ENCODE peak calls at places on chromosomes 3 and 15, in seven cellular contexts. One of them, this sample, is unnamed.

GRCh38 chr3:42936157-42936981 is 30.4 kb downstream of the ZNF662 start:
- DNase-seq in astrocyte: peak
- DNase-seq in AG04449: no peak
- DNase-seq in A549: no peak
- DNase-seq in osteocyte: no peak
- DNase-seq in adrenal gland: peak
- DNase-seq in lung: no peak
- DNase-seq in this sample: no peak

GRCh38 chr3:179146911-179147570 is 1.1 kb upstream of the PIK3CA start:
- DNase-seq in AG04449: no peak
- DNase-seq in lung: no peak
- DNase-seq in astrocyte: peak
- DNase-seq in A549: peak
- DNase-seq in osteocyte: no peak
- DNase-seq in adrenal gland: peak
- DNase-seq in this sample: peak

GRCh38 chr3:194750409-194750808 is 64.7 kb downstream of the FAM43A start:
- DNase-seq in astrocyte: no peak
- DNase-seq in lung: no peak
- DNase-seq in A549: no peak
- DNase-seq in adrenal gland: no peak
- DNase-seq in osteocyte: no peak
- DNase-seq in AG04449: no peak
- DNase-seq in this sample: no peak

GRCh38 chr3:113897373-113897777 is 50.4 kb upstream of the ZDHHC23 start:
- DNase-seq in adrenal gland: no peak
- DNase-seq in osteocyte: no peak
- DNase-seq in astrocyte: no peak
- DNase-seq in A549: no peak
- DNase-seq in AG04449: no peak
- DNase-seq in lung: no peak
- DNase-seq in this sample: no peak

GRCh38 chr3:29065211-29065785 is 215.6 kb upstream of the RBMS3 start:
- DNase-seq in astrocyte: peak
- DNase-seq in osteocyte: peak
- DNase-seq in AG04449: peak
- DNase-seq in A549: peak
- DNase-seq in lung: peak
- DNase-seq in adrenal gland: peak
- DNase-seq in this sample: peak

GRCh38 chr3:174431717-174432116 is 427.4 kb upstream of the NAALADL2 start:
- DNase-seq in lung: no peak
- DNase-seq in adrenal gland: no peak
- DNase-seq in osteocyte: no peak
- DNase-seq in AG04449: no peak
- DNase-seq in astrocyte: peak
- DNase-seq in A549: no peak
- DNase-seq in this sample: no peak

GRCh38 chr3:142276780-142277179 is 51.4 kb upstream of the GK5 start:
- DNase-seq in adrenal gland: peak
- DNase-seq in astrocyte: peak
- DNase-seq in AG04449: peak
- DNase-seq in osteocyte: no peak
- DNase-seq in A549: no peak
- DNase-seq in lung: no peak
- DNase-seq in this sample: no peak

GRCh38 chr3:119403201-119403600 is 60.2 kb downstream of the TMEM39A start:
- DNase-seq in AG04449: no peak
- DNase-seq in astrocyte: no peak
- DNase-seq in osteocyte: no peak
- DNase-seq in adrenal gland: no peak
- DNase-seq in lung: no peak
- DNase-seq in A549: no peak
- DNase-seq in this sample: no peak

GRCh38 chr3:186807231-186807630 is 949 bp upstream of the RFC4 start:
- DNase-seq in adrenal gland: no peak
- DNase-seq in AG04449: no peak
- DNase-seq in osteocyte: peak
- DNase-seq in astrocyte: no peak
- DNase-seq in lung: no peak
- DNase-seq in A549: no peak
- DNase-seq in this sample: no peak

GRCh38 chr15:64050281-64051092 is 4.2 kb upstream of the DAPK2 start:
- DNase-seq in AG04449: no peak
- DNase-seq in adrenal gland: no peak
- DNase-seq in osteocyte: no peak
- DNase-seq in A549: peak
- DNase-seq in lung: peak
- DNase-seq in astrocyte: no peak
- DNase-seq in this sample: no peak

GRCh38 chr3:52246728-52247454 is 1.3 kb downstream of the PPM1M start:
- DNase-seq in adrenal gland: no peak
- DNase-seq in AG04449: no peak
- DNase-seq in osteocyte: no peak
- DNase-seq in A549: no peak
- DNase-seq in astrocyte: no peak
- DNase-seq in lung: no peak
- DNase-seq in this sample: no peak

GRCh38 chr3:75294124-75294523 is 370.0 kb upstream of the FRG2C start:
- DNase-seq in astrocyte: peak
- DNase-seq in AG04449: no peak
- DNase-seq in adrenal gland: peak
- DNase-seq in A549: peak
- DNase-seq in lung: peak
- DNase-seq in osteocyte: no peak
- DNase-seq in this sample: no peak

GRCh38 chr3:62367735-62368704 is 5.3 kb downstream of the FEZF2 start:
- DNase-seq in lung: no peak
- DNase-seq in AG04449: no peak
- DNase-seq in adrenal gland: no peak
- DNase-seq in osteocyte: no peak
- DNase-seq in astrocyte: no peak
- DNase-seq in A549: no peak
- DNase-seq in this sample: no peak

GRCh38 chr3:399647-400046 is 203.1 kb downstream of the CHL1 start:
- DNase-seq in adrenal gland: no peak
- DNase-seq in AG04449: no peak
- DNase-seq in osteocyte: no peak
- DNase-seq in lung: no peak
- DNase-seq in A549: no peak
- DNase-seq in astrocyte: no peak
- DNase-seq in this sample: no peak

DNA sequence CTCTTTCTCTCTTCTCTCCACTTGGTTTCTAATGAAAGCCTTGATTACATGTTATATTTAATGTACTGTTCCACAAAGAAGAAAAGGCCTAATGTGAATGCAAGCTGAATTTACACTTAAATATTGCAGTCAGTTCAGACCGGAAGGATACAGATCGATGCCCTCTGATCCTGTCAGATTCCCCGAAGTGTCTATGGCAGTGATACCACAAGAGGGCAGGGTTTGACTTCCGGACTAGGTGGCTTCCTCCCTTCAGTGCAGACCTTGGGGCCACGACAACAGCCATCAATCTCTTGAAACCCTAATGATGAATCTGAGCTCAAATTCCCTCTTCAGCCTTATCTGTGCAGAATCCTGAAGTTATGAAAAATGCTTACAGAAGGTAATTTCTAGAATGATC is 29.5 kb downstream of the AGTR1 start:
- DNase-seq in astrocyte: no peak
- DNase-seq in adrenal gland: peak
- DNase-seq in osteocyte: no peak
- DNase-seq in AG04449: no peak
- DNase-seq in A549: peak
- DNase-seq in lung: no peak
- DNase-seq in this sample: no peak
- TF ChIP-seq CTCF in astrocyte: peak
- TF ChIP-seq CTCF in adrenal gland: peak
- TF ChIP-seq CTCF in osteocyte: peak
- TF ChIP-seq CTCF in AG04449: peak
- TF ChIP-seq CTCF in A549: peak
- TF ChIP-seq CTCF in lung: no peak
- TF ChIP-seq CTCF in this sample: peak

GRCh38 chr3:69020424-69020823 is 6.9 kb upstream of the EOGT start:
- DNase-seq in AG04449: no peak
- DNase-seq in adrenal gland: no peak
- DNase-seq in astrocyte: no peak
- DNase-seq in osteocyte: no peak
- DNase-seq in lung: no peak
- DNase-seq in A549: no peak
- DNase-seq in this sample: no peak
- TF ChIP-seq CTCF in AG04449: no peak
- TF ChIP-seq CTCF in adrenal gland: no peak
- TF ChIP-seq CTCF in astrocyte: no peak
- TF ChIP-seq CTCF in osteocyte: peak
- TF ChIP-seq CTCF in lung: no peak
- TF ChIP-seq CTCF in A549: peak
- TF ChIP-seq CTCF in this sample: peak

GRCh38 chr3:117127147-117127546 is 417.6 kb downstream of the TUSC7 start:
- DNase-seq in lung: no peak
- DNase-seq in A549: no peak
- DNase-seq in adrenal gland: no peak
- DNase-seq in AG04449: no peak
- DNase-seq in astrocyte: no peak
- DNase-seq in osteocyte: no peak
- DNase-seq in this sample: no peak
- TF ChIP-seq CTCF in lung: no peak
- TF ChIP-seq CTCF in A549: no peak
- TF ChIP-seq CTCF in adrenal gland: no peak
- TF ChIP-seq CTCF in AG04449: no peak
- TF ChIP-seq CTCF in astrocyte: no peak
- TF ChIP-seq CTCF in osteocyte: no peak
- TF ChIP-seq CTCF in this sample: no peak

GRCh38 chr3:72052841-72053409 is 268.0 kb upstream of the PROK2 start:
- DNase-seq in AG04449: no peak
- DNase-seq in adrenal gland: no peak
- DNase-seq in A549: no peak
- DNase-seq in astrocyte: no peak
- DNase-seq in osteocyte: no peak
- DNase-seq in lung: no peak
- DNase-seq in this sample: no peak
- TF ChIP-seq CTCF in AG04449: no peak
- TF ChIP-seq CTCF in adrenal gland: no peak
- TF ChIP-seq CTCF in A549: no peak
- TF ChIP-seq CTCF in astrocyte: no peak
- TF ChIP-seq CTCF in osteocyte: no peak
- TF ChIP-seq CTCF in lung: no peak
- TF ChIP-seq CTCF in this sample: no peak

DNA sequence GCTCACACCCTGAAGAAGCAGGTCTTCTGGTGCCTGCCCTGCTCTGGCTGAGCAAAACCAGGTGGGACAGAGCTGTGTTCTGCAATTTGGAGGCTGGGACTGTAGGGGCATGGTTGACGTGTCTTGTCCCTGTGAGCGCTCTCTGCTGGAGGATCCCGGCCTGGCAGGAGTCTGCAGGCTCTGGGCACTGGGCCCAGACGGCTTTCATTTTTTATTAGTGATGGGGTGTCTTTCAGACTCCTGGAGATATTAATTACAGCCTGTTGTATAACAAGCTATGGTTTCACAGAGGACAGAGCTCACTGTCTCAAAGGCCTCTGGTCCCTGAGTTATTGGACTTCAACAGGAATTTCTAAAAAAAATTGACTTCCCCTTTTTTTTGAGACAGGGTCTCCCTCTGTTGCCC is 29.5 kb upstream of the ZNF710 start:
- DNase-seq in adrenal gland: peak
- DNase-seq in lung: peak
- DNase-seq in A549: peak
- DNase-seq in AG04449: peak
- DNase-seq in astrocyte: peak
- DNase-seq in osteocyte: no peak
- DNase-seq in this sample: peak
- TF ChIP-seq CTCF in adrenal gland: peak
- TF ChIP-seq CTCF in lung: peak
- TF ChIP-seq CTCF in A549: peak
- TF ChIP-seq CTCF in AG04449: peak
- TF ChIP-seq CTCF in astrocyte: peak
- TF ChIP-seq CTCF in osteocyte: peak
- TF ChIP-seq CTCF in this sample: peak

This sample was measured in BJ.